ENCODE peak calls at places on chromosome 15, in five cellular contexts. M is ovary, W is neural crest cell, X is glutamatergic neuron, B is psoas muscle. V is an unnamed sample.
A peak's percentile ranks its signal among the peaks of the same experiment; 100 is the strongest.

GRCh38 chr15:90099868-90100854 is 2.1 kb downstream of the IDH2 start:
- DNase-seq in B (peak; percentile 54), X (no peak), M (peak; percentile 65), W (no peak), V (no peak)

GRCh38 chr15:42035362-42035761 is 14.5 kb upstream of the PLA2G4E start:
- DNase-seq in B (no peak), M (no peak), W (no peak), X (no peak), V (no peak)

GRCh38 chr15:27743078-27743477 is 356.0 kb downstream of the OCA2 start:
- DNase-seq in W (no peak), X (no peak), M (no peak), B (no peak), V (no peak)

GRCh38 chr15:60412807-60413597 is 15.2 kb upstream of the ANXA2 start:
- DNase-seq in W (no peak), X (no peak), B (no peak), M (no peak), V (no peak)

GRCh38 chr15:92645051-92645631 is 10.4 kb downstream of the FAM174B start:
- DNase-seq in B (no peak), X (no peak), W (no peak), M (no peak), V (no peak)

GRCh38 chr15:45186771-45187577 is 792 bp downstream of the SHF start:
- DNase-seq in W (peak; percentile 36), M (peak; percentile 57), X (peak; percentile 44), B (no peak), V (no peak)

GRCh38 chr15:39851505-39852082 is 68.5 kb downstream of the GPR176 start:
- DNase-seq in B (no peak), X (no peak), M (no peak), W (peak; percentile 3), V (no peak)

GRCh38 chr15:89333011-89333860 is 1.4 kb downstream of the POLG start:
- DNase-seq in X (no peak), B (no peak), M (peak; percentile 43), W (no peak), V (no peak)

GRCh38 chr15:74173545-74174215 is at the start of gene ISLR:
- DNase-seq in B (no peak), X (peak; percentile 15), M (peak; percentile 78), W (no peak), V (no peak)

GRCh38 chr15:64348455-64348854 is 7.5 kb downstream of the CSNK1G1 start:
- DNase-seq in X (no peak), B (no peak), W (no peak), M (no peak), V (no peak)

GRCh38 chr15:83470895-83471294 is 23.8 kb downstream of the SH3GL3 start:
- DNase-seq in B (no peak), W (no peak), M (no peak), X (no peak), V (no peak)

GRCh38 chr15:99212401-99212800 is 37.0 kb downstream of the TTC23 start:
- DNase-seq in W (no peak), M (no peak), B (peak; percentile 40), X (no peak), V (no peak)

GRCh38 chr15:99718421-99718820 is 14.8 kb downstream of the LYSMD4 start:
- DNase-seq in W (no peak), X (no peak), M (no peak), B (no peak), V (no peak)

GRCh38 chr15:88586401-88587162 is 34.6 kb upstream of the AEN start:
- DNase-seq in M (no peak), W (no peak), X (no peak), B (no peak), V (no peak)

GRCh38 chr15:69729167-69729748 is 276.6 kb downstream of the RPLP1 start:
- DNase-seq in M (peak; percentile 24), W (peak; percentile 68), B (no peak), X (peak; percentile 56), V (no peak)

GRCh38 chr15:22973286-22973685 is 6.9 kb downstream of the CYFIP1 start:
- DNase-seq in M (no peak), W (no peak), B (no peak), X (no peak), V (no peak)

GRCh38 chr15:75578206-75578947 is 738 bp downstream of the PTPN9 start:
- DNase-seq in M (peak; percentile 30), W (peak; percentile 22), X (peak; percentile 43), B (peak; percentile 25), V (no peak)

GRCh38 chr15:69400850-69401249 is 13.3 kb upstream of the KIF23 start:
- DNase-seq in X (no peak), B (no peak), W (no peak), M (no peak), V (no peak)

GRCh38 chr15:41544650-41545015 is 576 bp upstream of the RPAP1 start:
- DNase-seq in B (peak; percentile 56), W (no peak), X (no peak), M (peak; percentile 37), V (no peak)

GRCh38 chr15:84108725-84109124 is 126.8 kb upstream of the GOLGA6L4 start:
- DNase-seq in M (no peak), B (no peak), X (no peak), W (no peak), V (no peak)

GRCh38 chr15:26222781-26223180 is 359.7 kb upstream of the ATP10A start:
- DNase-seq in W (no peak), M (no peak), B (no peak), X (no peak), V (no peak)

GRCh38 chr15:44015555-44015954 is 179.5 kb downstream of the FRMD5 start:
- DNase-seq in W (no peak), X (no peak), M (no peak), B (no peak), V (no peak)

GRCh38 chr15:85004551-85004950 is 22.9 kb downstream of the PDE8A start:
- DNase-seq in B (no peak), X (no peak), W (no peak), M (no peak), V (no peak)

GRCh38 chr15:80620931-80621330 is 74.2 kb upstream of the ABHD17C start:
- DNase-seq in M (no peak), W (no peak), X (no peak), B (no peak), V (no peak)

GRCh38 chr15:75594276-75594675 is 15.2 kb upstream of the PTPN9 start:
- DNase-seq in B (no peak), W (no peak), M (no peak), X (no peak), V (no peak)

GRCh38 chr15:90664650-90665287 is 52.4 kb upstream of the BLM start:
- DNase-seq in B (peak; percentile 65), W (no peak), M (peak; percentile 40), X (peak; percentile 60), V (no peak)

GRCh38 chr15:49706805-49707204 is 86.0 kb downstream of the DTWD1 start:
- DNase-seq in B (no peak), W (no peak), X (no peak), M (no peak), V (no peak)

GRCh38 chr15:85874236-85874635 is 79.5 kb upstream of the KLHL25 start:
- DNase-seq in W (no peak), B (no peak), X (no peak), M (no peak), V (no peak)

GRCh38 chr15:85691350-85692240 is 103.1 kb downstream of the KLHL25 start:
- DNase-seq in M (no peak), W (no peak), X (no peak), B (no peak), V (no peak)

GRCh38 chr15:58224068-58224467 is 85.9 kb downstream of the AQP9 start:
- DNase-seq in B (peak; percentile 27), M (no peak), W (no peak), X (peak; percentile 40), V (no peak)

DNA sequence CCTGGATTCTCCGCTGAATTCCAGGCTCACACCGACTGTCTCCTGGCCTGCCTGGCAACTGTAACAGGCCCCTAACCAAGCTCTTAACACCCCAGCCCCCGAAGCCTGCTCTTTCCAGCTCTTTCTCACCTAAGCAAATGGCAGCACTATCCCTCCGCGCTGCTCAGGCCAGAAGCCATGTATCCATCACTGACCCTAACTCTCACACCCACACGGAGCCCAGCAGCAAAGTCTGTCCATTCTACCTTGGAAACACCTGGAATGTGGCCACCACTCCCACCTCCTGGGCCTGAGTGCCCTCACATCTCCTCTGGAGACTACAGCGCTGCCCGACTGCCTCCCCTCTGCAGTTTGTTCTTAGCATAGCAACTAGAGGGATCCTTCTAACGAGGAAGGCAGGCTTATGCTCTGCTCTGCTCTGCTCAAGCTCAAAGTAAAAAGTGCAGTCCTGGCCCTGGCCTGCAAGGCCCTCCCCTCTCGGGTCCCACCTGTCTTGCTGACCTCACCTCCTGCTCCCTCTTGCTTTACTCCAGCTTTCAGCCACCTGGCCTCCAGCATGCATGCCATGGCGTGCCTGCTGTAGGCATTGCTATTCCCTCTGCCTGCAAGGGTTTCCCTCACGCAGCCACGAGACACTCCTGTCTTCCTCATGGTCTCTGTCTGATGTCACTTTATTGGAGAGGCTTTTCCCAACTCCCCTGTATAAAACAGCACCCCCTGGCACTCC is 27.2 kb downstream of the FEM1B start:
- DNase-seq in W (no peak), M (no peak), X (no peak), B (no peak), V (no peak)
- TF ChIP-seq CTCF in W (no peak), M (no peak), X (no peak), B (no peak), V (no peak)

GRCh38 chr15:62253294-62253693 is 88.2 kb upstream of the C2CD4B start:
- DNase-seq in X (no peak), W (no peak), M (no peak), B (no peak), V (no peak)
- TF ChIP-seq CTCF in X (no peak), W (no peak), M (no peak), B (no peak), V (no peak)

GRCh38 chr15:97483232-97483631 is 477.3 kb upstream of the ARRDC4 start:
- DNase-seq in B (no peak), W (no peak), X (no peak), M (no peak), V (no peak)

GRCh38 chr15:97479957-97480356 is 480.5 kb upstream of the ARRDC4 start:
- DNase-seq in M (no peak), B (no peak), W (no peak), X (no peak), V (no peak)

GRCh38 chr15:97482521-97482920 is 478.0 kb upstream of the ARRDC4 start:
- DNase-seq in M (no peak), X (peak; percentile 24), W (no peak), B (no peak), V (no peak)
- TF ChIP-seq CTCF in M (no peak), X (peak; percentile 21), W (peak; percentile 42), B (no peak), V (no peak)

DNA sequence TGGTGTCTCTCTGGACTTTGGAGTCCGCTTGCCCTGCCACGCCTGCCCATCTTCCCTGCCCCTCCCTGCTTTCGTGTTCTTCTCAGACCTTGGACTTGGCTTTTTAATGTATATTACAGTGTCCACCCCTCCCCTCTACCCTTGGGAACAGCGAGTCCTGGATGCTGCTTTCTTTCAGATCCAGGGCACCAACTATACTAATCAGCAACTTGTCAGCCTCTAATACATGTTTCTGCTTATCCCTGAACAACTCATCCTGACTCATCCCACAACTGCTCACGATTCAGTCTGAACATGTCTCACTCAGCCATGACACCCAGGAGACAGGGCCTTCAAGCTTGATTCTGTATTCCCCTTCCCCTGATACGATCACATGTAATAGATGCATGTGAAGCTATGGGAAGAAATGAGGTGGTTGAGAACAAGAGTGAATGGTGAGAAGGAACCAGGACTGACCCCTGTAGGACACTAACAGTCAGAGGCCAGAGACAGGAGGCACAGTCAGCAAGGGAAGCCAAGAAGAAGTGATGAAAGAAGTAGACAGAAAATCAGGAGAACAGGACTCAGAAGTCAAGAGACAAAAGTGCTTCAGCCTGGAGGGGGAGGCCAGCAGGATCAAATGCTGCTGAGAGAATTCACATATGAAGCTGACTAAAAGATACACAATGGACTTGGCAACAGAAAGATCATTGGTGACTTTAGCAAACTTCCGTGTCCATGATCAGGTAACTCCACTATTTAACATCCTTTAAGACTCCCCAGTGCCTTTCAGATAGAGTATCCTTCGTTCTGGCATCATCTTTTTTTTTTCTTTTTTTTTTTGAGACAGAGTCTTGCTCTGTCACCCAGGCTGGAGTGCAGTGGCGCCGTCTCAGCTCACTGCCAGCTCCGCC is 35.4 kb downstream of the BCL2L10 start:
- DNase-seq in X (no peak), B (no peak), M (no peak), W (no peak), V (peak; percentile 40)
- TF ChIP-seq CTCF in X (no peak), B (no peak), M (no peak), W (no peak), V (no peak)